ENCODE peak calls at places on chromosome 16, in six cellular contexts. One of them, this sample, is unnamed.

GRCh38 chr16:15857779-15858560 is 1.1 kb upstream of the MYH11 start:
- DNase-seq in mucosa of descending colon: no peak
- DNase-seq in A549: peak; percentile 38
- DNase-seq in HFF-Myc: no peak
- DNase-seq in Peyer's patch: peak; percentile 47
- DNase-seq in AG04450: no peak
- DNase-seq in this sample: no peak

GRCh38 chr16:52528393-52529080 is 18.4 kb downstream of the TOX3 start:
- DNase-seq in mucosa of descending colon: no peak
- DNase-seq in A549: no peak
- DNase-seq in HFF-Myc: no peak
- DNase-seq in Peyer's patch: no peak
- DNase-seq in AG04450: no peak
- DNase-seq in this sample: no peak

GRCh38 chr16:2487517-2487842 is 12.6 kb downstream of the TBC1D24 start:
- DNase-seq in mucosa of descending colon: no peak
- DNase-seq in A549: no peak
- DNase-seq in HFF-Myc: no peak
- DNase-seq in Peyer's patch: no peak
- DNase-seq in AG04450: no peak
- DNase-seq in this sample: no peak

GRCh38 chr16:53626816-53627215 is 76.8 kb downstream of the RPGRIP1L start:
- DNase-seq in mucosa of descending colon: no peak
- DNase-seq in A549: no peak
- DNase-seq in HFF-Myc: no peak
- DNase-seq in Peyer's patch: no peak
- DNase-seq in AG04450: no peak
- DNase-seq in this sample: no peak

GRCh38 chr16:86580798-86581185 is 2.4 kb downstream of the FOXL1 start:
- DNase-seq in mucosa of descending colon: no peak
- DNase-seq in A549: no peak
- DNase-seq in HFF-Myc: no peak
- DNase-seq in Peyer's patch: no peak
- DNase-seq in AG04450: no peak
- DNase-seq in this sample: no peak

GRCh38 chr16:81821422-81822128 is 42.5 kb downstream of the PLCG2 start:
- DNase-seq in mucosa of descending colon: no peak
- DNase-seq in A549: no peak
- DNase-seq in HFF-Myc: no peak
- DNase-seq in Peyer's patch: peak; percentile 78
- DNase-seq in AG04450: no peak
- DNase-seq in this sample: no peak

GRCh38 chr16:81636298-81636960 is 142.7 kb upstream of the PLCG2 start:
- DNase-seq in mucosa of descending colon: no peak
- DNase-seq in A549: no peak
- DNase-seq in HFF-Myc: no peak
- DNase-seq in Peyer's patch: no peak
- DNase-seq in AG04450: no peak
- DNase-seq in this sample: no peak

GRCh38 chr16:65415460-65415859 is 293.6 kb upstream of the CDH11 start:
- DNase-seq in mucosa of descending colon: no peak
- DNase-seq in A549: no peak
- DNase-seq in HFF-Myc: peak; percentile 31
- DNase-seq in Peyer's patch: no peak
- DNase-seq in AG04450: no peak
- DNase-seq in this sample: peak; percentile 76

GRCh38 chr16:85576944-85577343 is 36.2 kb upstream of the GSE1 start:
- DNase-seq in mucosa of descending colon: no peak
- DNase-seq in A549: no peak
- DNase-seq in HFF-Myc: no peak
- DNase-seq in Peyer's patch: no peak
- DNase-seq in AG04450: no peak
- DNase-seq in this sample: no peak

GRCh38 chr16:85573696-85574641 is 39.2 kb upstream of the GSE1 start:
- DNase-seq in mucosa of descending colon: no peak
- DNase-seq in A549: no peak
- DNase-seq in HFF-Myc: no peak
- DNase-seq in Peyer's patch: peak; percentile 61
- DNase-seq in AG04450: no peak
- DNase-seq in this sample: no peak

GRCh38 chr16:85575910-85576309 is 37.2 kb upstream of the GSE1 start:
- DNase-seq in mucosa of descending colon: no peak
- DNase-seq in A549: no peak
- DNase-seq in HFF-Myc: no peak
- DNase-seq in Peyer's patch: no peak
- DNase-seq in AG04450: no peak
- DNase-seq in this sample: no peak

GRCh38 chr16:85573045-85573695 is 40.0 kb upstream of the GSE1 start:
- DNase-seq in mucosa of descending colon: no peak
- DNase-seq in A549: no peak
- DNase-seq in HFF-Myc: no peak
- DNase-seq in Peyer's patch: no peak
- DNase-seq in AG04450: no peak
- DNase-seq in this sample: no peak

GRCh38 chr16:85574672-85575475 is 38.2 kb upstream of the GSE1 start:
- DNase-seq in mucosa of descending colon: no peak
- DNase-seq in A549: no peak
- DNase-seq in HFF-Myc: no peak
- DNase-seq in Peyer's patch: no peak
- DNase-seq in AG04450: no peak
- DNase-seq in this sample: no peak
- H3K4me3 ChIP-seq in mucosa of descending colon: no peak overlapping the region
- H3K4me3 ChIP-seq in A549: no peak overlapping the region
- H3K4me3 ChIP-seq in HFF-Myc: no peak overlapping the region
- H3K4me3 ChIP-seq in Peyer's patch: no peak overlapping the region
- H3K4me3 ChIP-seq in AG04450: no peak overlapping the region
- H3K4me3 ChIP-seq in this sample: no peak overlapping the region

DNA sequence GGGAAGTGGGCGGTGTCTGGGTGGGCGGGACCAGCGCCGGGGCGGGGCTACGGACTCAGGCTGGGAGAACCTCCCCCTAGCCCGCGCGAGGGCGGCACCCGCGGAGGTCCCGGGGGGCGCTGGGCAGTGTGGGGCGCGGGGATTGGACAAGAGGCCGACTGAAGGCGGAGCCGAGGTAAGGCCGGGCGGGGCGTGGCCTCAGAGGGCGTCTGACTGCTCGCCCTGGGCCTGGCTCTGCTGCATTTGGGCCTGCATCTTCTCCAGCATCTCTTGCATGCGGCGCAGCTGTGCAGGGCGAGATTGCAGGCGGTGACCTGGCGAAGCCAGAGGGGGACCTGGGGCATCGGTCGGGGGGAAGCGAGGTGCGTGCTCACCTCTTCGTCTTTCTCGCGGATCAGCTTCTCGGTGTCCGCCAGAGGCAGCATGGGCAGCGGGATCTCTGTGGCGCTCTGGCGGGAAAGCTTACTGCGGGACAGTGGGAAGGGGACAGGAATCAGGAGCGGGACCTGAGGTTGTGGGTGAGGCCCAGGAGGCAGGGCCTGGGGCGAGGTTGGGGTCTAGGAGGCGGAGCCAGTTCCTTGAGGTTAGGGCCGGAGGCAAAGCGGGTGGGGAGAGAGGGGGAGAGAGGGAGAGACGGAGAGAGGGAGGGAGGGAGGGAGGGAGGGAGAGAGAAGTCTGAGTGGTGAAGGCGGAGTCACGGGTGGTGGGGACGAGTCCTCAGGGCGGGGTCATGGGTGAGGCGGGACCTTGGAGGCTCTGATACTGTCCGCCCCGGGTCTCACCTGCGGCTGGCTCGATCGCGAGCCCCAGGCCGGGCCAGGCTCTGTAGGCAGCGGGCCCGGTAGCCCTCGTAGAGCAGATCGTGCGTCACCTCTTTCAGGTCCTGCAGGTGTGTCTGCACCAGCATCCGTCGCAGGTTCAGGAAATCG is 3.9 kb downstream of the SEPTIN1 start:
- DNase-seq in mucosa of descending colon: peak; percentile 100
- DNase-seq in A549: peak; percentile 93
- DNase-seq in HFF-Myc: peak; percentile 84
- DNase-seq in Peyer's patch: peak; percentile 100
- DNase-seq in AG04450: peak; percentile 86
- DNase-seq in this sample: peak; percentile 87
- TF ChIP-seq CTCF in mucosa of descending colon: no peak
- TF ChIP-seq CTCF in A549: no peak
- TF ChIP-seq CTCF in HFF-Myc: peak; percentile 5
- TF ChIP-seq CTCF in Peyer's patch: peak; percentile 5
- TF ChIP-seq CTCF in AG04450: peak; percentile 31
- TF ChIP-seq CTCF in this sample: peak; percentile 31

DNA sequence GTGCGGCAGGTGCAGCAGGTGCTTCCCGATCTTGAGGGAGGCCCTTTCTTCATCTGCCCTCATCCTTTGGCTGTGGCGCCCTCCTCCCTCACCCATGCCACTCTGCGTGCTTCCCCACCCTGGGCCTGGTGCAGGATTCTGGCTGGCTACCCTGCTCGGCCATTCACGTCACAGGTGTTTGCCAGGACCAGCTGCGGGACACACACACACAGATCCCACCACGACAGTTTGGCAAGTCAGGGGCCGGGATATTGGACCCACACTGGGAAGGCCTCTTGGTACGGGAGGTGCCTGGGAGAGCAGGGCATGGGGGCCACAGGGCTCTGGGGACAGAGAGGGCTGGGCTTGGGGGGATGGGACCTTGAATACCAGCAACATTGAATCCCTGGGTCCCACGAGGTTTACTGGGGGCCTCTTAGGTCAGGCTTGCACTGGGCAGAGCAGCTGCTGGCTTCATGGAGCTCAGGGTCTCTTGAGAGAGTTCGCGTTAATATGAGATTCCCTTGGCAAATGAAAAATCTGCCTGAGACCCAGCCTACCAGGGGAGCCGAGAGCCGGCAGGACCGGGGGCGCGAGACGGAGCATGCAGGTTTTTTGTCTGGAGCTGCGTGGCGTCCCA is 15.1 kb downstream of the ADCY7 start:
- DNase-seq in mucosa of descending colon: peak; percentile 57
- DNase-seq in A549: no peak
- DNase-seq in HFF-Myc: no peak
- DNase-seq in Peyer's patch: no peak
- DNase-seq in AG04450: no peak
- DNase-seq in this sample: no peak
- H3K4me3 ChIP-seq in mucosa of descending colon: no peak overlapping the region
- H3K4me3 ChIP-seq in A549: no peak overlapping the region
- H3K4me3 ChIP-seq in HFF-Myc: no peak overlapping the region
- H3K4me3 ChIP-seq in Peyer's patch: peak overlapping the region; percentile 21
- H3K4me3 ChIP-seq in AG04450: no peak overlapping the region
- H3K4me3 ChIP-seq in this sample: no peak overlapping the region

GRCh38 chr16:47017636-47018035 is 44.2 kb upstream of the DNAJA2 start:
- DNase-seq in mucosa of descending colon: no peak
- DNase-seq in A549: no peak
- DNase-seq in HFF-Myc: no peak
- DNase-seq in Peyer's patch: no peak
- DNase-seq in AG04450: no peak
- DNase-seq in this sample: no peak

GRCh38 chr16:47018223-47018891 is 44.9 kb upstream of the DNAJA2 start:
- DNase-seq in mucosa of descending colon: peak; percentile 48
- DNase-seq in A549: peak; percentile 80
- DNase-seq in HFF-Myc: no peak
- DNase-seq in Peyer's patch: peak; percentile 84
- DNase-seq in AG04450: no peak
- DNase-seq in this sample: no peak

GRCh38 chr16:47013910-47014309 is 40.4 kb upstream of the DNAJA2 start:
- DNase-seq in mucosa of descending colon: no peak
- DNase-seq in A549: no peak
- DNase-seq in HFF-Myc: no peak
- DNase-seq in Peyer's patch: no peak
- DNase-seq in AG04450: no peak
- DNase-seq in this sample: no peak

GRCh38 chr16:47016700-47017133 is 43.2 kb upstream of the DNAJA2 start:
- DNase-seq in mucosa of descending colon: no peak
- DNase-seq in A549: no peak
- DNase-seq in HFF-Myc: no peak
- DNase-seq in Peyer's patch: no peak
- DNase-seq in AG04450: no peak
- DNase-seq in this sample: no peak

DNA sequence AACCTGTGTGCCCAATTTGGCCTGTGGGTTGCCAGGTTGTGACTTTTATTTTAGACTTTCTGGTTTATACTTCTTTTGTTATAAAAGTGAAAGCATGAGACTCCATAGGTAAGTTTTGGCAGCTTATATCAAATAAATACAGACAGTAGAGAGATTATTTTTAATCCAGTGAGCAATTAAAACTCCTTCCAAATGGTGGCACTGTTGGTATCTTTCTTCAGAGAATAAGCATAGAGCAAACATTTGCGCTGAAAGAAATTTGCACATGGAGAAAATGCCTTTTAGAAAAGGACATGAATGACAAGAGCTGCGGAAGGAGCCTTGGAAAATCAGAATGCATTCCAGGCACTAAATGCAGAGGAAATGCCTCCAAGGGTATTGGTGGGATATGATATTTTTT is 46.1 kb upstream of the DNAJA2 start:
- DNase-seq in mucosa of descending colon: no peak
- DNase-seq in A549: no peak
- DNase-seq in HFF-Myc: no peak
- DNase-seq in Peyer's patch: no peak
- DNase-seq in AG04450: no peak
- DNase-seq in this sample: no peak
- TF ChIP-seq CTCF in mucosa of descending colon: no peak
- TF ChIP-seq CTCF in A549: peak; percentile 45
- TF ChIP-seq CTCF in HFF-Myc: no peak
- TF ChIP-seq CTCF in Peyer's patch: no peak
- TF ChIP-seq CTCF in AG04450: peak; percentile 32
- TF ChIP-seq CTCF in this sample: peak; percentile 49

DNA sequence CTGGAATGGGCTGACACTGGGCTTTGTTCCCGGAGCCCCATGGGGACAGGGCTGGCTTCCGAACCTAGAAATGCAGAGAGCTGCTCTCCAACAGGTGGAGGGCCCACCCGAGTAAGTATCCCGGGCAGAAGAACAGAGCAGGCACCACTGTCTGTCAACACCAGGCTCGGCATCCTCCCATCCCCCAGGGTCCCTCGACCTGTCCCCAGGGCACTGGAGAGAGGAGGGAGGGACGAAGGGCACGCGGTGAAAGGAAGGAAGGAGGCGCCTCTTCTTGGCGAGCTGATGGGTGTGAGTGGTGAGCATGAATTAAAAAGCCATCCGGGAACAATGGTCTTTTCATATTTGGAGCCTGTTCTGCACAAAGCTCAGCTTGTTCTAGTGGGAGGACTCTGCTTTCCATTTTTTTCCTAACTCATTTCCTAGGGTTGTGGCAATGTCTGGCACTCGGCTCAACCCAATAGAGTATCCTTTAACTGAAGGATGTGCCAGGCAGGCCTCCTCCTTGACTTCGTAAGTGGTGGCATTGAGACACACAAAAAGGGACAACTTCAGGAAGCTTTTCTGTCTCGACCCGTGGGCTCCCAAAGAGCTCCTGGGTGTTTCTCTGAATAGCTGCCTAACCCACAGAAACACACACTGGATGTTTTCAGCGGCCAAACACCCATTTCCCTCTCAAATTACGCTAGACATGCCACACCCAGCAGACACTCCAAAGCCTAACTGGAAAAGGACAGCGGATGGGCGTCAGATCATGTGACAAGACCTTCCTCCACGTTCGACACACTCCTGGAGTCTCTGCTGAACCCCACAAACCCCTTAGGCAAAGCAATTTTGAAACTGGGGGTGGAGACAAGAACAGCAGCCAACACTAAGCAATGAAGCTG is 47.7 kb downstream of the ZFHX3 start:
- DNase-seq in mucosa of descending colon: no peak
- DNase-seq in A549: no peak
- DNase-seq in HFF-Myc: no peak
- DNase-seq in Peyer's patch: no peak
- DNase-seq in AG04450: no peak
- DNase-seq in this sample: no peak
- H3K4me3 ChIP-seq in mucosa of descending colon: no peak overlapping the region
- H3K4me3 ChIP-seq in A549: no peak overlapping the region
- H3K4me3 ChIP-seq in HFF-Myc: no peak overlapping the region
- H3K4me3 ChIP-seq in Peyer's patch: no peak overlapping the region
- H3K4me3 ChIP-seq in AG04450: no peak overlapping the region
- H3K4me3 ChIP-seq in this sample: no peak overlapping the region

This sample was measured in retinal pigment epithelial cell.